ENCODE peak calls at places on chromosome 11, in eight cellular contexts. V is endothelial cell, F is lower lobe of right lung, E is MM.1S, M is bronchial epithelial cell, U is fibroblast of the aortic adventitia, L is astrocyte of the cerebellum, N is dorsolateral prefrontal cortex. X is an unnamed sample.

GRCh38 chr11:125404136-125404810 is 91.8 kb downstream of the FEZ1 start:
- DNase-seq in V (no peak), L (no peak), F (no peak), M (no peak), E (no peak), N (no peak), U (no peak), X (no peak)

GRCh38 chr11:94844031-94844430 is 75.9 kb downstream of the AMOTL1 start:
- DNase-seq in V (no peak), F (no peak), U (no peak), L (no peak), N (no peak), E (no peak), M (no peak), X (no peak)

GRCh38 chr11:83061883-83062282 is 9.8 kb downstream of the RAB30 start:
- DNase-seq in L (no peak), F (no peak), U (no peak), V (no peak), E (peak), M (no peak), N (no peak), X (peak)

GRCh38 chr11:111370902-111371578 is 8.0 kb downstream of the POU2AF1 start:
- DNase-seq in V (no peak), N (no peak), L (no peak), F (no peak), M (peak), U (no peak), E (peak), X (no peak)

GRCh38 chr11:120061036-120061760 is 76.7 kb downstream of the TRIM29 start:
- DNase-seq in V (no peak), F (no peak), E (no peak), M (no peak), N (no peak), U (peak), L (no peak), X (no peak)

GRCh38 chr11:120335596-120335927 is 651 bp upstream of the ARHGEF12 start:
- DNase-seq in N (no peak), F (no peak), L (no peak), U (peak), V (no peak), E (peak), M (no peak), X (no peak)

GRCh38 chr11:3920148-3920852 is 64.8 kb downstream of the STIM1 start:
- DNase-seq in L (no peak), E (peak), V (no peak), U (peak), F (peak), N (no peak), M (peak), X (peak)

GRCh38 chr11:57214494-57214893 is 22.6 kb downstream of the APLNR start:
- DNase-seq in E (no peak), F (no peak), N (no peak), U (peak), L (peak), M (peak), V (no peak), X (no peak)

GRCh38 chr11:79081441-79082124 is 359.2 kb downstream of the TENM4 start:
- DNase-seq in N (peak), E (no peak), U (peak), F (no peak), L (peak), M (peak), V (no peak), X (no peak)

GRCh38 chr11:3000032-3000961 is 8.2 kb upstream of the NAP1L4 start:
- DNase-seq in V (no peak), E (no peak), F (peak), N (peak), L (peak), U (peak), M (peak), X (no peak)

GRCh38 chr11:115920841-115921480 is 416.7 kb upstream of the CADM1 start:
- DNase-seq in U (no peak), V (no peak), N (no peak), L (no peak), F (no peak), M (no peak), E (no peak), X (no peak)

GRCh38 chr11:86041975-86042378 is 26.9 kb downstream of the PICALM start:
- DNase-seq in M (peak), V (peak), E (peak), F (no peak), U (peak), L (peak), N (no peak), X (peak)

GRCh38 chr11:3126901-3127691 is 38.0 kb downstream of the OSBPL5 start:
- DNase-seq in F (peak), V (no peak), L (no peak), E (no peak), N (no peak), U (no peak), M (no peak), X (no peak)

GRCh38 chr11:3914807-3915206 is 59.3 kb downstream of the STIM1 start:
- DNase-seq in L (no peak), M (peak), F (no peak), U (peak), V (no peak), N (no peak), E (no peak), X (no peak)

GRCh38 chr11:75498556-75499255 is 27.0 kb downstream of the GDPD5 start:
- DNase-seq in L (no peak), N (no peak), M (peak), E (no peak), F (no peak), V (no peak), U (peak), X (no peak)

GRCh38 chr11:133560467-133560866 is 28.2 kb upstream of the OPCML start:
- DNase-seq in E (no peak), U (no peak), V (no peak), L (no peak), N (no peak), M (no peak), F (no peak), X (no peak)

GRCh38 chr11:124297921-124298320 is 15.8 kb downstream of the OR8D1 start:
- DNase-seq in M (no peak), N (no peak), V (no peak), L (no peak), F (no peak), U (peak), E (no peak), X (no peak)

GRCh38 chr11:34302046-34302921 is 55.5 kb downstream of the ABTB2 start:
- DNase-seq in V (no peak), U (peak), N (no peak), M (peak), L (peak), E (no peak), F (no peak), X (peak)

GRCh38 chr11:64097468-64098317 is 62.0 kb downstream of the FLRT1 start:
- DNase-seq in N (no peak), E (no peak), L (no peak), V (no peak), U (no peak), M (no peak), F (no peak), X (no peak)

GRCh38 chr11:122696662-122697061 is 41.1 kb downstream of the UBASH3B start:
- DNase-seq in V (no peak), F (no peak), E (no peak), U (no peak), N (no peak), M (no peak), L (no peak), X (peak)

GRCh38 chr11:103091810-103092524 is at the start of gene DCUN1D5:
- DNase-seq in E (peak), U (peak), M (peak), F (peak), L (peak), N (peak), V (peak), X (peak)

GRCh38 chr11:9719949-9720646 is 56.2 kb downstream of the SWAP70 start:
- DNase-seq in M (peak), F (no peak), V (no peak), N (no peak), E (no peak), L (no peak), U (peak), X (no peak)

GRCh38 chr11:104668797-104669463 is 229.3 kb downstream of the CASP12 start:
- DNase-seq in E (peak), N (no peak), F (no peak), V (no peak), M (peak), U (peak), L (peak), X (no peak)

GRCh38 chr11:67353317-67354313 is at the start of gene POLD4:
- DNase-seq in M (peak), E (peak), F (peak), N (peak), L (peak), U (peak), V (peak), X (peak)

GRCh38 chr11:94588366-94588952 is 21.3 kb downstream of the PIWIL4 start:
- DNase-seq in L (no peak), F (no peak), N (no peak), E (no peak), U (no peak), M (no peak), V (no peak), X (no peak)

GRCh38 chr11:64969209-64969608 is 2.7 kb downstream of the MAJIN start:
- DNase-seq in U (peak), L (no peak), V (no peak), E (no peak), M (peak), N (no peak), F (no peak), X (no peak)

GRCh38 chr11:66970808-66971442 is 4.2 kb upstream of the C11orf86 start:
- DNase-seq in M (peak), L (peak), U (peak), F (no peak), E (no peak), V (no peak), N (no peak), X (no peak)

GRCh38 chr11:35488117-35488516 is 37.3 kb downstream of the PAMR1 start:
- DNase-seq in F (no peak), M (no peak), U (peak), V (no peak), N (no peak), L (no peak), E (no peak), X (no peak)

GRCh38 chr11:87849216-87849615 is 326.0 kb downstream of the RAB38 start:
- DNase-seq in V (no peak), F (no peak), N (no peak), U (no peak), M (no peak), L (no peak), E (no peak), X (no peak)

DNA sequence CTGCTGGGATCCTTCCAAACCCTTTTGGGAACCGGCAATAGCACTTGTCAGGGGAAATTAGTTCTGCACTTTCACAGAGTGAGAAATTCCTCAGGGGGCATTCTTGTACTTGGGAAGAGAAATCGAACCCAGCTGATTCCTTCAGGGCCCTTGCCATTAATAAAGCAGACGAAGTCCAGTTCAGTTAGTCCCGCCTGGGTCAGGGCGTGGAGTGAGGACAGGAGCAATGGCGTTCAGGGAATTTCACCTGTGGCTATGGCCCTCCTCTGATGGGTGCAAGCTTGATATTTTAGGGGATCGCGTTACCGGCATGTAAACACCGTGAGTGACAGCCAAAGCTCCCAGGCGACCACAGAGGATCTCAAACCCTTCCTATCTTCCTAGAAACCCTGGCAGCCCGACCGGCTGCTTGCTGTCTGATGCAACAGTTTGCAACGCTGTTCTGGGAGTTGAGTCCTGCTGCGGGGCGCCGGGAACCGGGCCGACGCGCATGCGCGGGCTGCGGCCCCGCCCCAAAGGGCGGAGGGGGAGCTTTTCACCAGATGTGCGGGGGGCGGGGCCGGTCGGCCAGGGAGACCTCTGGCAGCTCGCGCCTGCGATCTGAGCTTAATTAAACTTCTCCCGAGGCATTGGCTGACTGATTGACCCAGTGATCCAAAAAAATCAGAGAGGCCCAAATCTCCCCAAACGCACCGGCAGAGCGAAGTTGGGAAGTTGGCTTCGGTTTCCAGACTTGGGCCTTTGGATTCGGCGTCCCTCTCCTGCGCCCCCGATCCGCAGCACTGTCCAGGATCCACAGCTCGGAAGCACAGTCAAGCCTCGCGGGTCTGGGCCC is 34.3 kb upstream of the CREB3L1 start:
- DNase-seq in V (peak), E (peak), N (peak), F (peak), U (peak), L (peak), M (peak), X (peak)
- TF ChIP-seq CTCF in V (no peak), E (no peak), N (peak), F (no peak), U (no peak), L (no peak), M (no peak), X (no peak)

GRCh38 chr11:109783017-109783416 is 310.2 kb upstream of the ZC3H12C start:
- DNase-seq in V (no peak), E (no peak), L (no peak), F (no peak), U (no peak), M (no peak), N (no peak), X (no peak)

GRCh38 chr11:109788969-109789490 is 304.2 kb upstream of the ZC3H12C start:
- DNase-seq in E (no peak), F (no peak), U (no peak), M (no peak), V (no peak), N (no peak), L (no peak), X (no peak)

GRCh38 chr11:109783842-109784241 is 309.4 kb upstream of the ZC3H12C start:
- DNase-seq in L (no peak), F (no peak), V (no peak), M (no peak), N (no peak), U (no peak), E (peak), X (no peak)

GRCh38 chr11:109785714-109786113 is 307.5 kb upstream of the ZC3H12C start:
- DNase-seq in M (peak), V (no peak), F (no peak), U (peak), N (no peak), L (no peak), E (no peak), X (no peak)

DNA sequence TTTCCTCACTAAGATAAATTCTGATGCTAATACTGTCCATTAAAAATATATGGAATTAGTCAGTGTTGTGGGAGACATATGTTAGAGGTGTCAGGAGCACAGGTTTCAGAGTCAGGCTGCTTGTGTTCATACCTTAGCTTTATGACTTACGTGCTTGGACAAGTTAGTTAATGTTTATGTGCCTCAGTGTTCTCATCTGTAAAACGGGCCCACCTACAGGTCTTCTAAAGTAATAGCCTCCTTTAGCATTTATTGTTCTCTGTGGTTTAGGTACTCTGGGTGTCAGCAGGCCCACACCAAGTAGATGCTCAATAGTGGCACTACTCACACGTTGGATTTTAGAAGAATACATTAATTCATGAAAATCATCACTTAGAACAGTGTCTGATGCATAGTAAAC is 308.7 kb upstream of the ZC3H12C start:
- DNase-seq in N (no peak), U (no peak), M (no peak), L (no peak), F (no peak), E (no peak), V (no peak), X (no peak)
- TF ChIP-seq CTCF in N (no peak), U (no peak), M (no peak), L (no peak), F (no peak), E (no peak), V (no peak), X (no peak)

GRCh38 chr11:55726715-55727324 is 46.4 kb upstream of the OR5D13 start:
- DNase-seq in F (no peak), E (peak), V (no peak), N (no peak), M (no peak), U (no peak), L (no peak), X (no peak)
- TF ChIP-seq CTCF in F (no peak), E (peak), V (peak), N (no peak), M (no peak), U (no peak), L (no peak), X (no peak)

DNA sequence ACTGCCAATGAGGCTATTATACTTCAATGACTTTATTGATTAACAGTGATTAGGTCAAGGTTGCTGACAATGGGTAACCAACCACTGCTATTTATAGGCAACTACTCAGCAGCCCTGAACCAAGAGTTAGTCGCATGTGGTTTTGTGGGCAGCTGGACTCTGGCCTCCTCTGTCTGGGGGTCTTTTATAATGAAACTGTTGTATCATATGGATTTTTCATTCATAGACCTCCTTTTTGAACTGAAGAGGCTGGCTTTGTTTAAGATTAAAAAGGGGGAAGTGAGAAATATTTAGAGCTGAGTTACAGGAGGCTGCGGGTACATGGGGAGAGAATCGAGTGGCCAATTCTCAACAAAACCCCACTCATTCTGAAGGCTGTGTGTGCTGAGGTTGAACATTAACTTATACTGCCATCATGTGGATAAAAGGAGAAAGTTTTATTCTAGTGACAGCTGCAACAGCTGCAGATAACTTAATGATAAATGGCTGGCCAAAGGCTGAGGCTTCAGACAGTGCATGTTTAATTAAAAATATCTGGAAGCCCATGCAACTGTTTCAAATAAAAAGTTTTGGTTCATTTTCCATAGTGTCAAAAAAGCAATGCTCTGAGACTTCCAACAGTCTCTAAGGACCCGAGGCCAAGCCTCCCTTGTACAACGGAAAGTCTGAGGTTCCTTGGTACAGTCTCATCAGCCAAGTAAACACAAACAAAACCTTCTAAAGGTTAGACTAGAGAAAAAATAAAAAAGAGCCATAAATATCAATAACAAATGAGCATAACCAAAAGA is 682.6 kb downstream of the KCNA4 start:
- DNase-seq in V (no peak), U (peak), F (no peak), L (peak), E (peak), N (no peak), M (peak), X (peak)
- TF ChIP-seq CTCF in V (no peak), U (peak), F (peak), L (peak), E (peak), N (peak), M (peak), X (peak)

GRCh38 chr11:72534859-72535547 is 100.7 kb upstream of the CLPB start:
- DNase-seq in M (no peak), E (no peak), U (peak), V (no peak), F (no peak), L (no peak), N (no peak), X (no peak)
- TF ChIP-seq CTCF in M (peak), E (no peak), U (peak), V (peak), F (no peak), L (no peak), N (no peak), X (no peak)

GRCh38 chr11:92738281-92738680 is 231.2 kb upstream of the MTNR1B start:
- DNase-seq in V (no peak), U (peak), E (no peak), N (no peak), L (no peak), M (no peak), F (no peak), X (no peak)

GRCh38 chr11:92740251-92740650 is 229.2 kb upstream of the MTNR1B start:
- DNase-seq in E (no peak), N (no peak), U (peak), L (no peak), M (no peak), V (no peak), F (no peak), X (no peak)

GRCh38 chr11:92739020-92739419 is 230.4 kb upstream of the MTNR1B start:
- DNase-seq in M (peak), E (no peak), N (no peak), L (no peak), U (peak), V (no peak), F (no peak), X (no peak)

GRCh38 chr11:92735039-92735438 is 234.4 kb upstream of the MTNR1B start:
- DNase-seq in N (no peak), M (peak), U (no peak), L (no peak), F (no peak), V (no peak), E (peak), X (no peak)
- TF ChIP-seq CTCF in N (no peak), M (peak), U (no peak), L (peak), F (no peak), V (peak), E (peak), X (no peak)

GRCh38 chr11:130431337-130431773 is 2.9 kb upstream of the ADAMTS8 start:
- DNase-seq in N (peak), M (peak), F (peak), V (peak), U (peak), E (peak), L (peak), X (peak)
- TF ChIP-seq CTCF in N (peak), M (peak), F (peak), V (peak), U (peak), E (peak), L (peak), X (peak)

X was measured in GM13976.